ENCODE peak calls at places on chromosomes 3 and 15, in six cellular contexts. One of them, this sample, is unnamed.

GRCh38 chr3:16357191-16357590 is 92.2 kb downstream of the OXNAD1 start:
- DNase-seq in WERI-Rb-1: no peak
- DNase-seq in cardiac muscle cell: no peak
- DNase-seq in H9: no peak
- DNase-seq in NB4: no peak
- DNase-seq in endothelial cell of umbilical vein: no peak
- DNase-seq in this sample: no peak

GRCh38 chr3:66107855-66108254 is 69.1 kb upstream of the MAGI1 start:
- DNase-seq in WERI-Rb-1: no peak
- DNase-seq in cardiac muscle cell: no peak
- DNase-seq in H9: no peak
- DNase-seq in NB4: no peak
- DNase-seq in endothelial cell of umbilical vein: peak; percentile 57
- DNase-seq in this sample: no peak

GRCh38 chr3:79361748-79362378 is 405.9 kb downstream of the ROBO1 start:
- DNase-seq in WERI-Rb-1: peak; percentile 9
- DNase-seq in cardiac muscle cell: peak; percentile 73
- DNase-seq in H9: no peak
- DNase-seq in NB4: peak; percentile 41
- DNase-seq in endothelial cell of umbilical vein: peak; percentile 48
- DNase-seq in this sample: no peak

GRCh38 chr3:190281308-190282051 is 40.8 kb downstream of the CLDN1 start:
- DNase-seq in WERI-Rb-1: no peak
- DNase-seq in cardiac muscle cell: peak; percentile 10
- DNase-seq in H9: no peak
- DNase-seq in NB4: peak; percentile 72
- DNase-seq in endothelial cell of umbilical vein: no peak
- DNase-seq in this sample: no peak

GRCh38 chr3:152026033-152026556 is 152.7 kb downstream of the SUCNR1 start:
- DNase-seq in WERI-Rb-1: no peak
- DNase-seq in cardiac muscle cell: no peak
- DNase-seq in H9: no peak
- DNase-seq in NB4: peak; percentile 57
- DNase-seq in endothelial cell of umbilical vein: peak; percentile 95
- DNase-seq in this sample: no peak

GRCh38 chr3:152466784-152467183 is 198.1 kb downstream of the MBNL1 start:
- DNase-seq in WERI-Rb-1: no peak
- DNase-seq in cardiac muscle cell: peak; percentile 30
- DNase-seq in H9: no peak
- DNase-seq in NB4: peak; percentile 50
- DNase-seq in endothelial cell of umbilical vein: peak; percentile 49
- DNase-seq in this sample: no peak

GRCh38 chr3:9602620-9603019 is 46.7 kb upstream of the MTMR14 start:
- DNase-seq in WERI-Rb-1: no peak
- DNase-seq in cardiac muscle cell: no peak
- DNase-seq in H9: no peak
- DNase-seq in NB4: no peak
- DNase-seq in endothelial cell of umbilical vein: no peak
- DNase-seq in this sample: no peak

GRCh38 chr3:59424268-59425010 is 374.6 kb upstream of the CFAP20DC start:
- DNase-seq in WERI-Rb-1: no peak
- DNase-seq in cardiac muscle cell: no peak
- DNase-seq in H9: no peak
- DNase-seq in NB4: no peak
- DNase-seq in endothelial cell of umbilical vein: no peak
- DNase-seq in this sample: no peak

GRCh38 chr15:79872358-79873017 is 24.3 kb downstream of the MTHFS start:
- DNase-seq in WERI-Rb-1: no peak
- DNase-seq in cardiac muscle cell: no peak
- DNase-seq in H9: peak; percentile 39
- DNase-seq in NB4: peak; percentile 84
- DNase-seq in endothelial cell of umbilical vein: no peak
- DNase-seq in this sample: no peak

GRCh38 chr15:42805266-42805665 is 68.3 kb upstream of the CDAN1 start:
- DNase-seq in WERI-Rb-1: no peak
- DNase-seq in cardiac muscle cell: no peak
- DNase-seq in H9: no peak
- DNase-seq in NB4: no peak
- DNase-seq in endothelial cell of umbilical vein: no peak
- DNase-seq in this sample: no peak
- TF ChIP-seq CTCF in WERI-Rb-1: no peak
- TF ChIP-seq CTCF in cardiac muscle cell: no peak
- TF ChIP-seq CTCF in H9: no peak
- TF ChIP-seq CTCF in NB4: no peak
- TF ChIP-seq CTCF in endothelial cell of umbilical vein: no peak
- TF ChIP-seq CTCF in this sample: no peak

GRCh38 chr15:90914240-90915080 is 11.4 kb downstream of the MAN2A2 start:
- DNase-seq in WERI-Rb-1: no peak
- DNase-seq in cardiac muscle cell: no peak
- DNase-seq in H9: no peak
- DNase-seq in NB4: peak; percentile 76
- DNase-seq in endothelial cell of umbilical vein: no peak
- DNase-seq in this sample: no peak
- TF ChIP-seq CTCF in WERI-Rb-1: no peak
- TF ChIP-seq CTCF in cardiac muscle cell: no peak
- TF ChIP-seq CTCF in H9: no peak
- TF ChIP-seq CTCF in NB4: no peak
- TF ChIP-seq CTCF in endothelial cell of umbilical vein: no peak
- TF ChIP-seq CTCF in this sample: no peak

DNA sequence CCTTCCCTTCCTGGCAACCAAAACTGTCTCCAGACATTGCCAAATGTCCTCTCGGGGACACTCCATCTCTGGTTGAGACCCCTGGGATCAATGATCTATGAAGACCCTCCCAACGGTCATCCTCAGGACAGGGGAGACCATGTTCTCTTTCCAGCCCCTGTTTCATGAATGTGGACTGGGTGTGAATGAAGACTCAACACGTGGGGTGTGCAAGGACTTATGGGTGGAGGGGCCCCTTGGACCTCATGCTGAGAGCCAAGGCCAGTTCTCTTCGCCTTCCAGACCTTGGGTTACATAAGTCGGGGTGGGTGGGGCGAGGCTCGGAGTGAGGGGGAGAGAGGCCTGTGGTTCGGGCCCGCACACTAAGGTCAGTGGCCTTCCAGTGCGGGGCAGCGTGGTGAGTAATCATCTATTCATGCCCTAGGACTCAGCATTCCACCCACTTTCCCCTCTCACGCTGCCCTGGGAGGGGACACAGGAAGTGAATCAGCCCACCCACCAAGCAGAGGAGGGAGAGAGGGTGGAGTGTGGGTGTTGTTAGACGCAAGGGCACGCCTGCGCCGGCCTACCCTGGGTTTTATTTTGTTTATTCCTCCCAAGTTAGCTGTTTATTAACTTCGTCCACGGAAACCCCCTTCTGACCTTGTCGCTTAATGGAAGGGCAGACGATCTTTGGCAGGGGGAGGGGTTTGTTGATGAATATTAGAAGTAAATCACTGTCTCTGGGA is 6.7 kb downstream of the PAQR5 start:
- DNase-seq in WERI-Rb-1: no peak
- DNase-seq in cardiac muscle cell: no peak
- DNase-seq in H9: no peak
- DNase-seq in NB4: peak; percentile 86
- DNase-seq in endothelial cell of umbilical vein: peak; percentile 50
- DNase-seq in this sample: no peak
- TF ChIP-seq CTCF in WERI-Rb-1: no peak
- TF ChIP-seq CTCF in cardiac muscle cell: no peak
- TF ChIP-seq CTCF in H9: no peak
- TF ChIP-seq CTCF in NB4: no peak
- TF ChIP-seq CTCF in endothelial cell of umbilical vein: no peak
- TF ChIP-seq CTCF in this sample: no peak

DNA sequence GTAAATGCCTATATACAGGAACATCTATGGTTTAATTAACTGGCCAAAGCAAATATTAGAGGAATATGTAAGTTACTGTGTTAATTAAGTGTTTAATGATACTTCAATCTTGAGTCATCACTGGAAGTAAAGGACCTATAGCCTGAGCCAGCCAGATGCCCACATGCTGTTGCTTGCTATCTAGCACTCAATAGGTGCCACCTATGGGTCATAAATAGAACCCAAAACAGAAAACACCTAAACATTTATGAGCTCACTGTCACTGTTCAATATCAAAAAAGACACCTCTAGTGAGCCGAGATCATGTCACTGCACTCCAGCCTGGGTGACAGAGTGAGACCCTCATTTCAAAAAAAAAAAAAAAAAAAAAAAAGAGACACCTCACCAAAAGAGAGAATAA is 48.4 kb upstream of the IP6K2 start:
- DNase-seq in WERI-Rb-1: peak; percentile 14
- DNase-seq in cardiac muscle cell: no peak
- DNase-seq in H9: no peak
- DNase-seq in NB4: peak; percentile 9
- DNase-seq in endothelial cell of umbilical vein: no peak
- DNase-seq in this sample: no peak
- TF ChIP-seq CTCF in WERI-Rb-1: peak; percentile 29
- TF ChIP-seq CTCF in cardiac muscle cell: peak; percentile 24
- TF ChIP-seq CTCF in H9: peak; percentile 43
- TF ChIP-seq CTCF in NB4: no peak
- TF ChIP-seq CTCF in endothelial cell of umbilical vein: no peak
- TF ChIP-seq CTCF in this sample: no peak

GRCh38 chr3:189229421-189229820 is 57.6 kb downstream of the TPRG1 start:
- DNase-seq in WERI-Rb-1: no peak
- DNase-seq in cardiac muscle cell: no peak
- DNase-seq in H9: no peak
- DNase-seq in NB4: no peak
- DNase-seq in endothelial cell of umbilical vein: no peak
- DNase-seq in this sample: no peak

GRCh38 chr3:189235214-189235613 is 63.4 kb downstream of the TPRG1 start:
- DNase-seq in WERI-Rb-1: no peak
- DNase-seq in cardiac muscle cell: no peak
- DNase-seq in H9: no peak
- DNase-seq in NB4: no peak
- DNase-seq in endothelial cell of umbilical vein: no peak
- DNase-seq in this sample: no peak

GRCh38 chr3:189236352-189236751 is 64.6 kb downstream of the TPRG1 start:
- DNase-seq in WERI-Rb-1: no peak
- DNase-seq in cardiac muscle cell: no peak
- DNase-seq in H9: no peak
- DNase-seq in NB4: no peak
- DNase-seq in endothelial cell of umbilical vein: no peak
- DNase-seq in this sample: no peak

GRCh38 chr3:189232790-189233189 is 61.0 kb downstream of the TPRG1 start:
- DNase-seq in WERI-Rb-1: no peak
- DNase-seq in cardiac muscle cell: no peak
- DNase-seq in H9: no peak
- DNase-seq in NB4: no peak
- DNase-seq in endothelial cell of umbilical vein: no peak
- DNase-seq in this sample: no peak

GRCh38 chr3:189233225-189233858 is 61.6 kb downstream of the TPRG1 start:
- DNase-seq in WERI-Rb-1: peak; percentile 26
- DNase-seq in cardiac muscle cell: peak; percentile 69
- DNase-seq in H9: peak; percentile 69
- DNase-seq in NB4: peak; percentile 40
- DNase-seq in endothelial cell of umbilical vein: peak; percentile 27
- DNase-seq in this sample: no peak
- TF ChIP-seq CTCF in WERI-Rb-1: peak; percentile 65
- TF ChIP-seq CTCF in cardiac muscle cell: peak; percentile 81
- TF ChIP-seq CTCF in H9: peak; percentile 79
- TF ChIP-seq CTCF in NB4: peak; percentile 34
- TF ChIP-seq CTCF in endothelial cell of umbilical vein: peak; percentile 35
- TF ChIP-seq CTCF in this sample: no peak

DNA sequence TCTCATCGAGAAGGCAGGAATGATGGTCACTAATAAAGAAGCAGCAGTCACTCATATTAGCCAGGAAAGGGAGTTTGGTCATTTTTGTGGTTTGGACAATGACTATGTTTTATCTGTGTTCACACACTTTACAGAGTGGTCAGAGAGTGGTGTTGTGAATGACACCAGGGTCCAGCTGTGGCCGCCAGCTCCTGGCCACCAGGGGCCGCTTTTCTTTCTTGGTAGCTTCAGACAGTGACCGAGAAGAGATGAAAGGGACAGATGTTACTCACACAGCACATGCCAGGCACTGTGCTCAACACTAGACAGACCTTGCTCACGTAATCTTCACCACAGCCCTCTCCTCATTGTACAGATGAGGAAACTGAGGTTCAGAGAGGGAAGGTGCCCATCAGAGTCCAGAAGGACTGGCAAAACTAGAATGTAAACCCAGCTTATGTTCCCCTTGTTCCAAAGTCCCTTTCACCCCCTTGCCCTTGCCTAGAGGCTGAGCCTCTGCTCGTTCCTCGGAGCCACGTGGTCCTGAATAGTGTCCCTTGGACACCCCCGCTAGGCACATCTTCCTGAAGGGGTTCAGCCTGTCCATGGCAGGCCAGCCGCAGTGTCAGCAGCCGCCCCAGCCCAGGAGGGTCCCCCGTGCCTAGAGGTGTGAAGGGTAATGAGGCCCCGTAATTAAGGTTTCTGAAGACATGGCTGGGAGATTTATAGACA is 55.6 kb downstream of the CYP11A1 start:
- DNase-seq in WERI-Rb-1: peak; percentile 79
- DNase-seq in cardiac muscle cell: peak; percentile 43
- DNase-seq in H9: peak; percentile 66
- DNase-seq in NB4: peak; percentile 67
- DNase-seq in endothelial cell of umbilical vein: peak; percentile 19
- DNase-seq in this sample: no peak
- TF ChIP-seq CTCF in WERI-Rb-1: peak; percentile 85
- TF ChIP-seq CTCF in cardiac muscle cell: peak; percentile 67
- TF ChIP-seq CTCF in H9: peak; percentile 83
- TF ChIP-seq CTCF in NB4: peak; percentile 78
- TF ChIP-seq CTCF in endothelial cell of umbilical vein: peak; percentile 45
- TF ChIP-seq CTCF in this sample: no peak

GRCh38 chr3:12774619-12775018 is 15.6 kb upstream of the TMEM40 start:
- DNase-seq in WERI-Rb-1: no peak
- DNase-seq in cardiac muscle cell: no peak
- DNase-seq in H9: no peak
- DNase-seq in NB4: no peak
- DNase-seq in endothelial cell of umbilical vein: no peak
- DNase-seq in this sample: no peak
- TF ChIP-seq CTCF in WERI-Rb-1: no peak
- TF ChIP-seq CTCF in cardiac muscle cell: no peak
- TF ChIP-seq CTCF in H9: no peak
- TF ChIP-seq CTCF in NB4: no peak
- TF ChIP-seq CTCF in endothelial cell of umbilical vein: no peak
- TF ChIP-seq CTCF in this sample: no peak